ENCODE peak calls at places on chromosomes 4 and X, in six cellular contexts. Z is stimulated activated naive CD8-positive, alpha-beta T cell treated with anti-CD3 and anti-CD28 coated beads, Interleukin-15, Interleukin-2, amounts not matched to agents 100 U/mL and 50 U/mL, for 24 hours; X is glutamatergic neuron; C is NCI-H1417; R is left cardiac atrium; O is fibroblast of pulmonary artery. I is an unnamed sample.

GRCh38 chrX:27915617-27916016 is 65.6 kb downstream of the DCAF8L1 start:
- DNase-seq in C (no peak), Z (no peak), O (peak; percentile 42), R (no peak), X (no peak), I (no peak)

GRCh38 chr4:38560763-38561558 is 103.0 kb upstream of the KLF3 start:
- DNase-seq in R (no peak), X (no peak), C (no peak), O (no peak), Z (peak; percentile 17), I (no peak)

GRCh38 chrX:19097553-19097952 is 24.7 kb downstream of the ADGRG2 start:
- DNase-seq in O (no peak), X (no peak), R (no peak), C (no peak), Z (no peak), I (no peak)

GRCh38 chr4:8871417-8872401 is at the start of gene HMX1:
- DNase-seq in O (no peak), Z (no peak), R (no peak), C (no peak), X (peak; percentile 84), I (peak; percentile 20)

GRCh38 chrX:132622130-132622529 is 133.3 kb upstream of the MBNL3 start:
- DNase-seq in X (no peak), Z (peak; percentile 62), O (peak; percentile 21), R (peak; percentile 25), C (no peak), I (peak; percentile 13)

GRCh38 chrX:136738049-136738729 is 42.5 kb downstream of the ARHGEF6 start:
- DNase-seq in C (no peak), R (no peak), O (no peak), Z (no peak), X (no peak), I (no peak)

GRCh38 chr4:123746981-123747380 is 350.4 kb downstream of the SPRY1 start:
- DNase-seq in C (no peak), O (peak; percentile 53), X (no peak), Z (no peak), R (no peak), I (no peak)

GRCh38 chrX:41332408-41332987 is 1.5 kb upstream of the DDX3X start:
- DNase-seq in X (no peak), C (peak; percentile 88), O (peak; percentile 33), R (peak; percentile 42), Z (no peak), I (peak; percentile 19)

GRCh38 chr4:10889819-10890218 is 205.3 kb upstream of the CLNK start:
- DNase-seq in X (no peak), Z (no peak), C (no peak), O (no peak), R (no peak), I (no peak)

GRCh38 chr4:56979674-56980073 is 978 bp downstream of the POLR2B start:
- DNase-seq in O (peak; percentile 46), C (peak; percentile 14), X (peak; percentile 43), R (peak; percentile 36), Z (peak; percentile 57), I (no peak)

GRCh38 chr4:33381806-33382205 is 2661.6 kb downstream of the PCDH7 start:
- DNase-seq in X (no peak), O (no peak), Z (no peak), R (no peak), C (peak; percentile 68), I (no peak)

GRCh38 chr4:125891597-125892258 is 577.0 kb downstream of the FAT4 start:
- DNase-seq in C (no peak), R (no peak), Z (no peak), X (no peak), O (peak; percentile 51), I (no peak)

GRCh38 chr4:11904117-11904535 is 475.4 kb upstream of the HS3ST1 start:
- DNase-seq in X (no peak), Z (no peak), R (peak; percentile 76), C (no peak), O (peak; percentile 96), I (no peak)

GRCh38 chr4:43132010-43132582 is 239.6 kb downstream of the GRXCR1 start:
- DNase-seq in O (peak; percentile 81), Z (peak; percentile 64), C (peak; percentile 82), R (peak; percentile 54), X (peak; percentile 87), I (peak; percentile 49)

GRCh38 chrX:20729421-20729820 is 462.7 kb upstream of the RPS6KA3 start:
- DNase-seq in R (no peak), Z (no peak), X (no peak), C (no peak), O (peak; percentile 21), I (no peak)

GRCh38 chr4:67437974-67438713 is 107.2 kb downstream of the CENPC start:
- DNase-seq in X (no peak), O (peak; percentile 92), C (no peak), R (no peak), Z (no peak), I (no peak)

GRCh38 chr4:27648416-27648815 is 787.8 kb downstream of the STIM2 start:
- DNase-seq in X (no peak), O (no peak), R (no peak), C (no peak), Z (no peak), I (no peak)

GRCh38 chr4:86400216-86400615 is 40.4 kb upstream of the MAPK10 start:
- DNase-seq in X (no peak), O (peak; percentile 18), C (no peak), Z (no peak), R (no peak), I (no peak)

GRCh38 chr4:12126476-12126875 is 697.8 kb upstream of the HS3ST1 start:
- DNase-seq in X (no peak), O (no peak), R (no peak), C (no peak), Z (no peak), I (no peak)

GRCh38 chr4:79514637-79515320 is 106.8 kb upstream of the GK2 start:
- DNase-seq in C (no peak), Z (no peak), O (no peak), X (no peak), R (no peak), I (no peak)

GRCh38 chrX:66200050-66200664 is 36.1 kb downstream of the HEPH start:
- DNase-seq in R (no peak), X (no peak), Z (no peak), C (no peak), O (no peak), I (no peak)

GRCh38 chr4:40916880-40917279 is 167.1 kb downstream of the NSUN7 start:
- DNase-seq in C (peak; percentile 47), O (peak; percentile 23), X (peak; percentile 28), R (peak; percentile 49), Z (peak; percentile 64), I (no peak)

GRCh38 chrX:126165721-126166401 is at the start of gene DCAF12L2:
- DNase-seq in Z (no peak), O (no peak), R (peak; percentile 21), C (peak; percentile 68), X (peak; percentile 52), I (no peak)

GRCh38 chr4:166252487-166253402 is 379.7 kb downstream of the TLL1 start:
- DNase-seq in C (no peak), O (peak; percentile 61), Z (no peak), R (peak; percentile 17), X (no peak), I (peak; percentile 14)

GRCh38 chrX:77017093-77017492 is 430.1 kb upstream of the FGF16 start:
- DNase-seq in R (no peak), X (no peak), Z (no peak), O (no peak), C (no peak), I (no peak)

GRCh38 chr4:113901994-113902787 is 77.3 kb downstream of the ARSJ start:
- DNase-seq in Z (peak; percentile 50), O (no peak), X (no peak), R (no peak), C (peak; percentile 13), I (no peak)

GRCh38 chr4:96390404-96390803 is 550.5 kb downstream of the PDHA2 start:
- DNase-seq in Z (no peak), C (no peak), O (no peak), R (no peak), X (no peak), I (peak; percentile 1)

GRCh38 chrX:133482345-133483041 is 67.2 kb upstream of the GPC4 start:
- DNase-seq in O (no peak), R (no peak), X (no peak), Z (no peak), C (no peak), I (no peak)

GRCh38 chrX:50103866-50104566 is 96.8 kb downstream of the AKAP4 start:
- DNase-seq in C (no peak), X (no peak), Z (no peak), R (no peak), O (no peak), I (no peak)

GRCh38 chrX:134520860-134521390 is 61.0 kb downstream of the HPRT1 start:
- DNase-seq in X (peak; percentile 22), O (peak; percentile 80), Z (no peak), C (peak; percentile 78), R (no peak), I (peak; percentile 30)